ENCODE peak calls at places on chromosome 1, in eight cellular contexts. R is naive thymus-derived CD4-positive, alpha-beta T cell; Q is neuronal stem cell; J is GM23338; Y is K562; C is psoas muscle; Z is uterus; W is stomach. F is an unnamed sample.

GRCh38 chr1:24233684-24234600 is 46.9 kb upstream of the IFNLR1 start:
- DNase-seq in R (no peak), Q (no peak), J (peak; percentile 26), Y (no peak), C (no peak), Z (no peak), W (no peak), F (no peak)

GRCh38 chr1:13664451-13664850 is 35.5 kb upstream of the PRDM2 start:
- DNase-seq in R (no peak), Q (no peak), J (no peak), Y (no peak), C (no peak), Z (no peak), W (no peak), F (no peak)

GRCh38 chr1:202297291-202297690 is 44.4 kb downstream of the UBE2T start:
- DNase-seq in R (no peak), Q (no peak), J (no peak), Y (no peak), C (no peak), Z (no peak), W (no peak), F (peak; percentile 57)

GRCh38 chr1:96281491-96281890 is 440.1 kb upstream of the PTBP2 start:
- DNase-seq in R (no peak), Q (no peak), J (no peak), Y (no peak), C (no peak), Z (no peak), W (no peak), F (no peak)

GRCh38 chr1:86915737-86916235 is 1.4 kb downstream of the HS2ST1 start:
- DNase-seq in R (no peak), Q (no peak), J (no peak), Y (no peak), C (no peak), Z (no peak), W (no peak), F (no peak)

GRCh38 chr1:179298952-179299351 is 5.4 kb downstream of the SOAT1 start:
- DNase-seq in R (peak; percentile 80), Q (no peak), J (no peak), Y (no peak), C (no peak), Z (no peak), W (no peak), F (no peak)

GRCh38 chr1:206686486-206687249 is 2.0 kb downstream of the MAPKAPK2 start:
- DNase-seq in R (peak; percentile 38), Q (no peak), J (no peak), Y (no peak), C (no peak), Z (no peak), W (no peak), F (no peak)

GRCh38 chr1:234256359-234256758 is 116.9 kb upstream of the COA6 start:
- DNase-seq in R (no peak), Q (no peak), J (peak; percentile 11), Y (no peak), C (no peak), Z (no peak), W (no peak), F (no peak)

GRCh38 chr1:46171872-46172271 is 3.0 kb upstream of the TSPAN1 start:
- DNase-seq in R (no peak), Q (no peak), J (peak; percentile 41), Y (no peak), C (no peak), Z (no peak), W (peak; percentile 95), F (no peak)

GRCh38 chr1:64223329-64224151 is 20.1 kb downstream of the UBE2U start:
- DNase-seq in R (no peak), Q (no peak), J (no peak), Y (no peak), C (no peak), Z (no peak), W (no peak), F (no peak)

GRCh38 chr1:89697397-89697796 is 64.5 kb downstream of the LRRC8C start:
- DNase-seq in R (no peak), Q (no peak), J (no peak), Y (no peak), C (no peak), Z (no peak), W (no peak), F (no peak)

GRCh38 chr1:220123889-220124288 is 30.0 kb downstream of the IARS2 start:
- DNase-seq in R (peak; percentile 8), Q (no peak), J (peak; percentile 53), Y (peak; percentile 28), C (no peak), Z (no peak), W (no peak), F (no peak)

GRCh38 chr1:109502368-109502851 is 7.1 kb downstream of the AMIGO1 start:
- DNase-seq in R (peak; percentile 89), Q (no peak), J (no peak), Y (no peak), C (no peak), Z (no peak), W (no peak), F (no peak)

GRCh38 chr1:16970132-16970910 is 10.1 kb downstream of the MFAP2 start:
- DNase-seq in R (no peak), Q (no peak), J (no peak), Y (no peak), C (no peak), Z (no peak), W (no peak), F (no peak)

GRCh38 chr1:10728595-10729410 is 67.6 kb downstream of the CASZ1 start:
- DNase-seq in R (no peak), Q (peak; percentile 91), J (peak; percentile 53), Y (no peak), C (no peak), Z (no peak), W (no peak), F (no peak)

DNA sequence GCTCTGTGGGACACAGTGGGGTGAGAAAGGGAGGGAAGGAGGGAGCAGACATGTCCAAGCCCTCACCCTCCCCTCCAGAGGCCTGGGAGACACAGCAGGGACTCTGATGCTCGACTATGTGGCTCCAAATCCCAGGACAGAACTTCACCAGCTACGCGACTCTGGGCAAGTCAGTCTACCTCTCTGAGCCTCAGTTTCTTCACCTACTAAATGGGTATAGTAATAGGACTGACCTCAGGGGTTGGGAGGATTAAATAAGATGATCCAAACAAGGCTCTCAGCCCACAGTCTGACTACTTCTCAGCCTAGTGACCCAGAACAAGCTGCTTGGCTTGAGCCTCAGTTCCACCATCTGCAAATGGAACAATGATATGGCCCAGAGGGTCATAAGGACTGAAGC is 19.6 kb downstream of the SDC3 start:
- DNase-seq in R (no peak), Q (no peak), J (no peak), Y (no peak), C (no peak), Z (no peak), W (no peak), F (no peak)
- H3K4me1 ChIP-seq in R (no peaks in the 10 kb centered on the region), Q (peaks cover 28% of the 10 kb centered on the region), J (peaks cover 13% of the 10 kb centered on the region), Y (peaks cover 47% of the 10 kb centered on the region), C (peaks cover 10% of the 10 kb centered on the region), Z (peaks cover 4% of the 10 kb centered on the region), W (peaks cover 81% of the 10 kb centered on the region), F (peaks cover 2% of the 10 kb centered on the region)

GRCh38 chr1:200240655-200241054 is 169.2 kb downstream of the ZNF281 start:
- DNase-seq in R (no peak), Q (no peak), J (no peak), Y (no peak), C (no peak), Z (no peak), W (no peak), F (no peak)

GRCh38 chr1:200234938-200235337 is 174.9 kb downstream of the ZNF281 start:
- DNase-seq in R (no peak), Q (no peak), J (no peak), Y (no peak), C (no peak), Z (no peak), W (no peak), F (no peak)

GRCh38 chr1:200233393-200233792 is 176.4 kb downstream of the ZNF281 start:
- DNase-seq in R (no peak), Q (no peak), J (no peak), Y (no peak), C (no peak), Z (no peak), W (no peak), F (no peak)

GRCh38 chr1:200238311-200238710 is 171.5 kb downstream of the ZNF281 start:
- DNase-seq in R (no peak), Q (no peak), J (no peak), Y (no peak), C (no peak), Z (no peak), W (no peak), F (no peak)

DNA sequence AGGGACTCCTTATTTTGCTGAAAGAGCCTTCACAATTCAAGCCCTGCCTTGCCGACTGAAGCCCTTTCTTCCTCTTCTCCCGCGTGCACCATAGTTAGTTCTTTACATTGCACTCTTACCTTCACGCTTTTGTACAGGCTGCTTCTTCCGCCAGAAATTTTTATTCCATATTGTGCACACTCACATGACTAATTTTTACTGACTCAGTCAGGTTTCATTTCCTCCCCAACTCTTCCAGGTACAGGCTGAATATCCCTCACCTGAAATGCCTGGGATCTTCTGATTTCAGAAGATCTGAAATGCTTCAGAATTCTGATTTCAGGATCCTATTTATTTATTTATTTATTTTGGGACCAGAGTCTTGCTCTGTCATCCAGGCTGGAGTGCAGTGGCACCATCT is 172.8 kb downstream of the ZNF281 start:
- DNase-seq in R (no peak), Q (no peak), J (no peak), Y (no peak), C (no peak), Z (no peak), W (no peak), F (no peak)
- H3K4me1 ChIP-seq in R (no peaks in the 10 kb centered on the region), Q (peaks cover 6% of the 10 kb centered on the region), J (peaks cover 5% of the 10 kb centered on the region), Y (no peaks in the 10 kb centered on the region), C (peaks cover 5% of the 10 kb centered on the region), Z (no peaks in the 10 kb centered on the region), W (peaks cover 6% of the 10 kb centered on the region), F (no peaks in the 10 kb centered on the region)

GRCh38 chr1:207811319-207811718 is 59.5 kb downstream of the CD46 start:
- DNase-seq in R (no peak), Q (no peak), J (no peak), Y (no peak), C (no peak), Z (no peak), W (no peak), F (no peak)
- H3K4me1 ChIP-seq in R (peaks cover 18% of the 10 kb centered on the region), Q (no peaks in the 10 kb centered on the region), J (no peaks in the 10 kb centered on the region), Y (peaks cover 30% of the 10 kb centered on the region), C (peaks cover 99% of the 10 kb centered on the region), Z (peaks cover 41% of the 10 kb centered on the region), W (peaks cover 100% of the 10 kb centered on the region), F (no peaks in the 10 kb centered on the region)

DNA sequence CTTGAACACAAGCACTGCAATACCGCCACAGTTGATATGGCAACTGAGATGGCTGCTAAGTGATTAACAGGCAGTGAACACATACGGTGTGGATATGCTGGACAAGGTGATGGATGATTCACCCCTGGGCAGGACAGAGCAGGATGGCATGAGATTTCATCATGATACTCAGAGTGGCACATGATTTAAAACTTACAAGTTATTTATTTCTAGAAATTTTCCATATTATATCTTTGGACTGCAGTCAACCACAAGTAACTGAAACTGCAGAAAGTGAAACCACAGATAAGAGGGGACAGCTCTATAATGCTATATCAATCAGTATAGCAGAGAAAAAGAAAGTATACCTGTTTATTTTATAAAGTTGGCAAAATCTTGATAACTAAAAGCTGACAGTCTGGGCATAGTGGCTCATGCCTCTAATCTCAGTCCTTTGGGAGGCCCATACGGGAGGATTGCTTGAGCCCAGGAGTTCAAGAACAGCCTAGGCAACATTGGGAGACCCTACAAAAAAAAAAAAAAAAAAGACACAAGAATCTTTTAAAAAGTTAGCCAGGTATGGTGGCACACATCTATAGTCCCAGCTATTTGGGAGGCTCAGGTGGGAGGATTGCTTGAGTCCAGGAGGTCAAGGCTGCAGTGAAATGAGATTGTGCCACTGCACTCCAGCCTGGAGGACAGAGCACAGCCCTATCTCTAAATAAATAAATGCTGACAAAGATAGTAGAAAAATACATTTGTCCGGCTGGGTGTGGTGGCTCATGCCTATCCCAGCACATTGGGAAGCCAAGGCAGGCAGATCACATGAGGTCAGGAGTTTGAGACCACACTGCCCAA is 48.1 kb downstream of the PHACTR4 start:
- DNase-seq in R (no peak), Q (no peak), J (no peak), Y (no peak), C (no peak), Z (no peak), W (no peak), F (no peak)
- H3K4me1 ChIP-seq in R (peaks cover 5% of the 10 kb centered on the region), Q (peaks cover 9% of the 10 kb centered on the region), J (peaks cover 46% of the 10 kb centered on the region), Y (peaks cover 22% of the 10 kb centered on the region), C (peaks cover 20% of the 10 kb centered on the region), Z (peaks cover 15% of the 10 kb centered on the region), W (peaks cover 23% of the 10 kb centered on the region), F (no peaks in the 10 kb centered on the region)